ENCODE peak calls at places on chromosomes 13 and 19, in four cellular contexts. One of them, this sample, is unnamed. For H3K9me3, the result is how much of the 10 kb centered on the place peaks cover.

GRCh38 chr13:34926513-34926912 is 15.6 kb upstream of the NBEA start:
- DNase-seq in breast epithelium: no peak
- DNase-seq in spleen: no peak
- DNase-seq in heart left ventricle: no peak
- DNase-seq in this sample: no peak

GRCh38 chr13:109246001-109246400 is 540.4 kb downstream of the IRS2 start:
- DNase-seq in breast epithelium: no peak
- DNase-seq in spleen: no peak
- DNase-seq in heart left ventricle: no peak
- DNase-seq in this sample: no peak

GRCh38 chr19:862529-863304 is 3.3 kb downstream of the CFD start:
- DNase-seq in breast epithelium: peak
- DNase-seq in spleen: peak
- DNase-seq in heart left ventricle: peak
- DNase-seq in this sample: peak

GRCh38 chr19:4980087-4980486 is 11.2 kb downstream of the KDM4B start:
- DNase-seq in breast epithelium: no peak
- DNase-seq in spleen: no peak
- DNase-seq in heart left ventricle: no peak
- DNase-seq in this sample: no peak

GRCh38 chr13:38044067-38044466 is 174.5 kb upstream of the TRPC4 start:
- DNase-seq in breast epithelium: no peak
- DNase-seq in spleen: no peak
- DNase-seq in heart left ventricle: no peak
- DNase-seq in this sample: no peak

GRCh38 chr19:2014731-2015610 is 543 bp downstream of the BTBD2 start:
- DNase-seq in breast epithelium: no peak
- DNase-seq in spleen: peak
- DNase-seq in heart left ventricle: peak
- DNase-seq in this sample: no peak

GRCh38 chr13:110028311-110028710 is 241.9 kb upstream of the IRS2 start:
- DNase-seq in breast epithelium: no peak
- DNase-seq in spleen: no peak
- DNase-seq in heart left ventricle: no peak
- DNase-seq in this sample: no peak

GRCh38 chr19:19372656-19373416 is 32.6 kb upstream of the GATAD2A start:
- DNase-seq in breast epithelium: no peak
- DNase-seq in spleen: peak
- DNase-seq in heart left ventricle: peak
- DNase-seq in this sample: peak

GRCh38 chr13:60572855-60573254 is 175.8 kb downstream of the TDRD3 start:
- DNase-seq in breast epithelium: no peak
- DNase-seq in spleen: no peak
- DNase-seq in heart left ventricle: no peak
- DNase-seq in this sample: no peak

GRCh38 chr19:15253076-15253475 is 20.8 kb upstream of the EPHX3 start:
- DNase-seq in breast epithelium: no peak
- DNase-seq in spleen: no peak
- DNase-seq in heart left ventricle: no peak
- DNase-seq in this sample: no peak

GRCh38 chr13:105773887-105774538 is 761.4 kb downstream of the EFNB2 start:
- DNase-seq in breast epithelium: no peak
- DNase-seq in spleen: no peak
- DNase-seq in heart left ventricle: no peak
- DNase-seq in this sample: no peak

GRCh38 chr19:12913011-12913561 is 6.0 kb downstream of the SYCE2 start:
- DNase-seq in breast epithelium: peak
- DNase-seq in spleen: no peak
- DNase-seq in heart left ventricle: peak
- DNase-seq in this sample: no peak

GRCh38 chr19:10961073-10961762 is 388 bp downstream of the SMARCA4 start:
- DNase-seq in breast epithelium: no peak
- DNase-seq in spleen: no peak
- DNase-seq in heart left ventricle: peak
- DNase-seq in this sample: no peak

GRCh38 chr19:56404705-56405056 is 549 bp downstream of the ZNF583 start:
- DNase-seq in breast epithelium: no peak
- DNase-seq in spleen: no peak
- DNase-seq in heart left ventricle: no peak
- DNase-seq in this sample: no peak

GRCh38 chr13:105474983-105475382 is 1060.5 kb downstream of the EFNB2 start:
- DNase-seq in breast epithelium: no peak
- DNase-seq in spleen: no peak
- DNase-seq in heart left ventricle: no peak
- DNase-seq in this sample: no peak

GRCh38 chr13:91132381-91132780 is 215.1 kb upstream of the MIR17HG start:
- DNase-seq in breast epithelium: no peak
- DNase-seq in spleen: no peak
- DNase-seq in heart left ventricle: no peak
- DNase-seq in this sample: no peak

GRCh38 chr19:13238891-13239534 is 88.8 kb downstream of the IER2 start:
- DNase-seq in breast epithelium: no peak
- DNase-seq in spleen: no peak
- DNase-seq in heart left ventricle: no peak
- DNase-seq in this sample: no peak

GRCh38 chr13:19382111-19382510 is 179.2 kb downstream of the TPTE2 start:
- DNase-seq in breast epithelium: no peak
- DNase-seq in spleen: no peak
- DNase-seq in heart left ventricle: no peak
- DNase-seq in this sample: no peak

GRCh38 chr19:13132471-13133166 is 14.6 kb downstream of the NACC1 start:
- DNase-seq in breast epithelium: no peak
- DNase-seq in spleen: no peak
- DNase-seq in heart left ventricle: no peak
- DNase-seq in this sample: no peak

GRCh38 chr19:1904385-1905070 is 671 bp upstream of the ADAT3 start:
- DNase-seq in breast epithelium: peak
- DNase-seq in spleen: no peak
- DNase-seq in heart left ventricle: peak
- DNase-seq in this sample: peak

GRCh38 chr13:103762523-103762922 is 696.3 kb upstream of the SLC10A2 start:
- DNase-seq in breast epithelium: no peak
- DNase-seq in spleen: no peak
- DNase-seq in heart left ventricle: no peak
- DNase-seq in this sample: no peak

GRCh38 chr13:33489563-33489962 is 204.0 kb upstream of the STARD13 start:
- DNase-seq in breast epithelium: no peak
- DNase-seq in spleen: no peak
- DNase-seq in heart left ventricle: no peak
- DNase-seq in this sample: no peak

GRCh38 chr19:29271341-29271740 is 58.4 kb upstream of the UQCRFS1 start:
- DNase-seq in breast epithelium: no peak
- DNase-seq in spleen: peak
- DNase-seq in heart left ventricle: no peak
- DNase-seq in this sample: no peak

GRCh38 chr19:6532244-6532999 is 1.6 kb downstream of the TNFSF9 start:
- DNase-seq in breast epithelium: no peak
- DNase-seq in spleen: peak
- DNase-seq in heart left ventricle: no peak
- DNase-seq in this sample: no peak

GRCh38 chr13:29474991-29475390 is 120.5 kb downstream of the SLC7A1 start:
- DNase-seq in breast epithelium: no peak
- DNase-seq in spleen: no peak
- DNase-seq in heart left ventricle: no peak
- DNase-seq in this sample: no peak

GRCh38 chr13:80338781-80339577 is 1.9 kb downstream of the SPRY2 start:
- DNase-seq in breast epithelium: peak
- DNase-seq in spleen: peak
- DNase-seq in heart left ventricle: peak
- DNase-seq in this sample: peak

GRCh38 chr13:47418206-47418920 is 521.5 kb upstream of the HTR2A start:
- DNase-seq in breast epithelium: no peak
- DNase-seq in spleen: no peak
- DNase-seq in heart left ventricle: no peak
- DNase-seq in this sample: no peak

GRCh38 chr19:2438178-2438577 is 10.8 kb upstream of the TIMM13 start:
- DNase-seq in breast epithelium: no peak
- DNase-seq in spleen: no peak
- DNase-seq in heart left ventricle: no peak
- DNase-seq in this sample: no peak

DNA sequence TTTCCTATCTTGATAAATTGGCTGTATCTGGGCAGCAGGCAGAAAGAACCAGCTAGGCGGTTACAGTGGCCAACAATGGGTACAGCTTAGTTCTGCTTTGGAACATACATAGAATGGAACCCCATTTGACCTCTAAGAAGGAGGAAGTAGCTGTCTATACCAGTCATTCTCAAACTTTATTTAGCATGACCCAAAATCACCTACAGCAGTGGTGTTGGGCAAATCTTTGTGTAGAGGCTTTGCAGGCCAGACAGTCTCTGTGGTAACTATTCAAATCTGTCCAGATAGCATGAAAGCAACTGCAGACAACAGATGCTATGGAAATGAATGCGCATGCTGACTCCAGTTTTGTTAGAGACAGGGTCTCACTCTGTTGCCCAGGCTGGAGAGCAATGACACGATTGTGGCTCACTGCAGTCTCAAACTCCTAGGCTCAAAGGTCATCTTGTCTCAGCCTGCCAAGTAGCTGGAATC is 12.0 kb upstream of the KCNC3 start:
- DNase-seq in breast epithelium: no peak
- DNase-seq in spleen: no peak
- DNase-seq in heart left ventricle: no peak
- DNase-seq in this sample: no peak
- H3K4me3 ChIP-seq in breast epithelium: no peak
- H3K4me3 ChIP-seq in spleen: peak
- H3K4me3 ChIP-seq in heart left ventricle: no peak
- H3K4me3 ChIP-seq in this sample: no peak

GRCh38 chr19:42095142-42095813 is 19.3 kb downstream of the ZNF574 start:
- DNase-seq in breast epithelium: no peak
- DNase-seq in spleen: no peak
- DNase-seq in heart left ventricle: no peak
- DNase-seq in this sample: no peak
- H3K27ac ChIP-seq in breast epithelium: no peak
- H3K27ac ChIP-seq in spleen: no peak
- H3K27ac ChIP-seq in heart left ventricle: no peak
- H3K27ac ChIP-seq in this sample: no peak

DNA sequence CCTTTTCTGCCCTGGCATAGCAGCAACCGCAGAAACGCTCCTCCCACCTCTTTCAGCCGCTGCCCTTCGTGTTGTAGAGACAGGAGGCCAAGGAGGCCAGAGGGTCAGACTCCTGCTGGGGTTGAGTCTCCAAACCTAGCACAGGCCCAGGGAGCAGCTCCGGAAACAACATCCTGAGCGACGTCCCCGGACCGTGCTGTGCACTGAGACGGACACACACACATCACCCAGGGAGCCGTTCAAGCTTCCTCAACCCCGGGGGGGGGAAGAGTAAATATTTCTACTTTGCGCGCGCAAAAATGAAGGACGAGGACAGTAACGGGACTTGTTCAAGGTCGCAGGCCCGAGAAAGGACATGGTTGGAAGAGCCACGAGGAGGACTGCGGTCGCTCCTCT is 657 bp downstream of the ZNF550 start:
- DNase-seq in breast epithelium: no peak
- DNase-seq in spleen: peak
- DNase-seq in heart left ventricle: peak
- DNase-seq in this sample: no peak
- H3K9me3 ChIP-seq in breast epithelium: under half
- H3K9me3 ChIP-seq in spleen: half or more
- H3K9me3 ChIP-seq in heart left ventricle: under half
- H3K9me3 ChIP-seq in this sample: under half

DNA sequence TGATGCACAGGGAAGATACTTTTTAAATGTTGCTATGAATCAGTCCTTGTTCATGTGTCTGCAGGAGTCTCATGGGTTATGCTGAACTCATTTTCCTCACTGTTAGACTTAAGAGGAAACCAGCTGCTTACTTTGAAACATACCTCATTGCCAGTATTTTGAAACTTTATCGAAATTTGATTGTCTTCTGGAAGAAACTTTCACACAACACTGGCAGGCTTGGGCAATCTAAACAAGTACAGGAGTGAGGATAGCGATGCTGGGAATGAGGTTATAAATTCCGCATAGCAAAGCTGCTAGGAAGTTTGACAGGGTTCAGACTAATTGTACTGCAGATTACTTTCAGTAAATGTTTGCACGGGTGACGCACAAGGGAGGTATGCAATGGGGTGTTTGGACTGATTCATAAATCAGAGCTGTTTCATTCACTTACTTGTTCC is 245.7 kb downstream of the DNAJC15 start:
- DNase-seq in breast epithelium: no peak
- DNase-seq in spleen: no peak
- DNase-seq in heart left ventricle: no peak
- DNase-seq in this sample: peak
- H3K4me3 ChIP-seq in breast epithelium: no peak
- H3K4me3 ChIP-seq in spleen: no peak
- H3K4me3 ChIP-seq in heart left ventricle: no peak
- H3K4me3 ChIP-seq in this sample: no peak

GRCh38 chr13:45207319-45207718 is 6.5 kb upstream of the KCTD4 start:
- DNase-seq in breast epithelium: no peak
- DNase-seq in spleen: no peak
- DNase-seq in heart left ventricle: no peak
- DNase-seq in this sample: no peak
- H3K27ac ChIP-seq in breast epithelium: no peak
- H3K27ac ChIP-seq in spleen: no peak
- H3K27ac ChIP-seq in heart left ventricle: peak
- H3K27ac ChIP-seq in this sample: no peak

DNA sequence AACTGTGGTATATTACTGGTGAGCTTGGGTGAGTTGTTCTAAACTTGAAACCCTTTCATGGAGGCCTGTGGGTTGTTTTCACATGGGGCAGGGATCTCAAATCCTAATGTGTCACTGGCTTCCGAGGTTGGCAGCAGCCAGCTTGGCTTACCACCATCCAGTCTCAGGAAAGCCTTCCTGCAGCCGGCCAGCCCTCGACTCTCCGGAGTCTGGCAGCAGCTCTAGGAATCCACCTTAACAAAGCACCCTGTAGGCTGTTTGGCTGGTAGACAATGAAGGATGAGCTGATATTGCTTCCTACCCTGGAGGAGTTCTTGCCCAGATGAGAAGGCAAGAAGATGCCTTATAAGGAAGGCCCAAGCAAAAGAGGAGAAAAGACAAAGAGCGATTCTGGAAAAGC is 188.3 kb downstream of the KLF12 start:
- DNase-seq in breast epithelium: peak
- DNase-seq in spleen: no peak
- DNase-seq in heart left ventricle: peak
- DNase-seq in this sample: no peak
- H3K9me3 ChIP-seq in breast epithelium: under half
- H3K9me3 ChIP-seq in spleen: under half
- H3K9me3 ChIP-seq in heart left ventricle: under half
- H3K9me3 ChIP-seq in this sample: under half

GRCh38 chr19:21513651-21514050 is 8.2 kb downstream of the ZNF429 start:
- DNase-seq in breast epithelium: no peak
- DNase-seq in spleen: no peak
- DNase-seq in heart left ventricle: no peak
- DNase-seq in this sample: no peak

DNA sequence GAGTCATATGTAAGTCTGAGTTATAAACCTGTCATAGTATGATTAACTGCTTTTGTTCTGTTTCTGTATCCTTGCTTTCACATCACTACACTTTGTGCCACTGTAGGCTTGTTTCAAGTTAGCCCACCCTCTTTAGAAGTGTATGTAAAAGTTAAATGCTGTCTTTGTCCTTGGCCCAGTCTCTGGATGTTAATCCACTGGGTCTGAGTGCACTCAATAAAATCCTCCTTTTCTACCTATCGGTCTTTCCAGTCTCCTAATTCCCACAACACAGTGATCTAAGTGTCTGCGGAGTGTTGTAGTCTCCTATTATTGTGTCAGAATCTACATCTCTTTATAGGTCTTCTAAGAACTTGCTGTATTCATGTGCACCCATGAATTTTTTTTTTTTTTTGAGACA is 14.1 kb downstream of the ZNF429 start:
- DNase-seq in breast epithelium: no peak
- DNase-seq in spleen: no peak
- DNase-seq in heart left ventricle: no peak
- DNase-seq in this sample: no peak
- H3K4me3 ChIP-seq in breast epithelium: no peak
- H3K4me3 ChIP-seq in spleen: no peak
- H3K4me3 ChIP-seq in heart left ventricle: no peak
- H3K4me3 ChIP-seq in this sample: no peak